ENCODE peak calls at places on chromosomes 7 and 10, in six cellular contexts. M, N, U, K, P and C are unnamed samples.

GRCh38 chr10:88168171-88169036 is 305.0 kb downstream of the PTEN start:
- DNase-seq in M (no peak), N (no peak), U (no peak), K (no peak), P (no peak), C (no peak)

GRCh38 chr7:101169838-101170531 is 4.6 kb upstream of the VGF start:
- DNase-seq in M (peak; percentile 43), N (peak; percentile 93), U (peak; percentile 48), K (peak; percentile 82), P (peak; percentile 80), C (peak; percentile 81)

GRCh38 chr10:111076682-111077661 is at the start of gene ADRA2A:
- DNase-seq in M (peak; percentile 16), N (peak; percentile 80), U (peak; percentile 66), K (no peak), P (no peak), C (peak; percentile 52)

GRCh38 chr7:26052721-26053120 is 99.3 kb upstream of the NFE2L3 start:
- DNase-seq in M (no peak), N (no peak), U (no peak), K (no peak), P (no peak), C (no peak)

GRCh38 chr7:152979376-152979775 is 219.8 kb downstream of the ACTR3B start:
- DNase-seq in M (no peak), N (no peak), U (no peak), K (no peak), P (no peak), C (no peak)

GRCh38 chr7:107302250-107302649 is 133.4 kb downstream of the HBP1 start:
- DNase-seq in M (no peak), N (no peak), U (no peak), K (no peak), P (no peak), C (no peak)

GRCh38 chr7:2750054-2750453 is 62.1 kb downstream of the AMZ1 start:
- DNase-seq in M (no peak), N (no peak), U (no peak), K (no peak), P (no peak), C (no peak)

GRCh38 chr7:99473315-99473596 is 566 bp downstream of the ZNF789 start:
- DNase-seq in M (peak; percentile 52), N (no peak), U (no peak), K (peak; percentile 29), P (no peak), C (peak; percentile 85)

GRCh38 chr10:20004087-20004523 is 187.9 kb downstream of the PLXDC2 start:
- DNase-seq in M (peak; percentile 60), N (no peak), U (no peak), K (no peak), P (no peak), C (no peak)

GRCh38 chr10:70864940-70865339 is 23.4 kb downstream of the PCBD1 start:
- DNase-seq in M (no peak), N (no peak), U (no peak), K (no peak), P (no peak), C (no peak)

GRCh38 chr10:23192741-23193434 is 776 bp downstream of the PTF1A start:
- DNase-seq in M (no peak), N (peak; percentile 62), U (no peak), K (no peak), P (no peak), C (no peak)